ENCODE peak calls at places on chromosomes 5 and 9, in six cellular contexts. U is PC-9, I is NCI-H1930, M is amygdala, B is mesothelial cell of epicardium, T is AG10803. V is an unnamed sample.

GRCh38 chr5:15763754-15764153 is 263.8 kb downstream of the FBXL7 start:
- DNase-seq in U (no peak), I (no peak), M (no peak), B (no peak), T (peak; percentile 65), V (no peak)

GRCh38 chr9:21728781-21729180 is 73.7 kb upstream of the MTAP start:
- DNase-seq in U (no peak), I (no peak), M (no peak), B (no peak), T (peak; percentile 71), V (no peak)

GRCh38 chr5:154603978-154604679 is 126.1 kb upstream of the HAND1 start:
- DNase-seq in U (no peak), I (no peak), M (no peak), B (peak; percentile 50), T (peak; percentile 28), V (no peak)

GRCh38 chr9:99368341-99369326 is 146.6 kb downstream of the SEC61B start:
- DNase-seq in U (no peak), I (no peak), M (no peak), B (no peak), T (peak; percentile 69), V (no peak)

GRCh38 chr5:43171926-43172325 is 20.1 kb upstream of the NIM1K start:
- DNase-seq in U (no peak), I (no peak), M (no peak), B (no peak), T (no peak), V (no peak)

GRCh38 chr5:73032635-73033034 is 76.8 kb downstream of the FCHO2 start:
- DNase-seq in U (no peak), I (no peak), M (no peak), B (no peak), T (no peak), V (no peak)

GRCh38 chr5:38672059-38672791 is 115.8 kb upstream of the LIFR start:
- DNase-seq in U (peak; percentile 56), I (no peak), M (no peak), B (no peak), T (peak; percentile 22), V (no peak)

GRCh38 chr9:93568169-93568568 is 8.2 kb upstream of the PHF2 start:
- DNase-seq in U (no peak), I (no peak), M (no peak), B (no peak), T (no peak), V (no peak)

GRCh38 chr9:134776080-134776796 is 104.4 kb upstream of the FCN2 start:
- DNase-seq in U (peak; percentile 39), I (no peak), M (no peak), B (no peak), T (no peak), V (no peak)